ENCODE peak calls at places on chromosome 20, in six cellular contexts. C is epithelial cell of proximal tubule, V is fibroblast of lung, R is left lung, O is AG09309, Z is tibial artery. S is an unnamed sample.

GRCh38 chr20:14996883-14997672 is 659.7 kb upstream of the FLRT3 start:
- DNase-seq in C (no peak), V (no peak), R (no peak), O (no peak), Z (no peak), S (no peak)

GRCh38 chr20:4243071-4243470 is 227.7 kb upstream of the RNF24 start:
- DNase-seq in C (no peak), V (peak), R (no peak), O (no peak), Z (no peak), S (no peak)

GRCh38 chr20:34703573-34704176 is 469 bp upstream of the TP53INP2 start:
- DNase-seq in C (no peak), V (peak), R (peak), O (no peak), Z (no peak), S (no peak)

GRCh38 chr20:9344080-9344920 is 170.1 kb upstream of the LAMP5 start:
- DNase-seq in C (peak), V (peak), R (no peak), O (peak), Z (no peak), S (no peak)

GRCh38 chr20:44648579-44648978 is 2.9 kb downstream of the ADA start:
- DNase-seq in C (no peak), V (no peak), R (no peak), O (no peak), Z (no peak), S (no peak)

GRCh38 chr20:20450461-20451027 is 82.6 kb downstream of the INSM1 start:
- DNase-seq in C (no peak), V (peak), R (no peak), O (no peak), Z (no peak), S (peak)

GRCh38 chr20:45406260-45407066 is 1.6 kb upstream of the DBNDD2 start:
- DNase-seq in C (no peak), V (peak), R (peak), O (no peak), Z (peak), S (no peak)

GRCh38 chr20:61976650-61977332 is 88.9 kb downstream of the TAF4 start:
- DNase-seq in C (no peak), V (no peak), R (no peak), O (no peak), Z (no peak), S (peak)

GRCh38 chr20:10349118-10349517 is 84.9 kb downstream of the MKKS start:
- DNase-seq in C (no peak), V (no peak), R (no peak), O (no peak), Z (no peak), S (no peak)

GRCh38 chr20:44805991-44806729 is 4.2 kb downstream of the RIMS4 start:
- DNase-seq in C (no peak), V (peak), R (peak), O (peak), Z (peak), S (no peak)

GRCh38 chr20:34754611-34755010 is 50.5 kb downstream of the TP53INP2 start:
- DNase-seq in C (no peak), V (no peak), R (no peak), O (no peak), Z (no peak), S (no peak)

GRCh38 chr20:50191566-50192363 is 1.1 kb downstream of the CEBPB start:
- DNase-seq in C (no peak), V (peak), R (no peak), O (no peak), Z (no peak), S (no peak)

GRCh38 chr20:33777831-33778230 is 33.3 kb upstream of the CHMP4B start:
- DNase-seq in C (no peak), V (no peak), R (no peak), O (no peak), Z (no peak), S (no peak)

GRCh38 chr20:44409132-44409600 is 53.7 kb downstream of the HNF4A start:
- DNase-seq in C (no peak), V (peak), R (no peak), O (no peak), Z (no peak), S (peak)

GRCh38 chr20:37622728-37623127 is 71.1 kb upstream of the CTNNBL1 start:
- DNase-seq in C (no peak), V (no peak), R (no peak), O (no peak), Z (no peak), S (no peak)

GRCh38 chr20:52405417-52405816 is 213.8 kb upstream of the ZFP64 start:
- DNase-seq in C (peak), V (no peak), R (no peak), O (no peak), Z (no peak), S (no peak)

GRCh38 chr20:5570442-5570841 is 179.8 kb upstream of the SHLD1 start:
- DNase-seq in C (no peak), V (no peak), R (no peak), O (no peak), Z (no peak), S (no peak)

GRCh38 chr20:33477386-33478234 is 12.3 kb upstream of the CBFA2T2 start:
- DNase-seq in C (no peak), V (no peak), R (no peak), O (no peak), Z (no peak), S (no peak)

GRCh38 chr20:33301192-33301930 is 18.3 kb downstream of the BPIFB1 start:
- DNase-seq in C (no peak), V (peak), R (no peak), O (no peak), Z (no peak), S (no peak)

GRCh38 chr20:33653900-33654596 is 8.1 kb upstream of the C20orf144 start:
- DNase-seq in C (no peak), V (no peak), R (peak), O (no peak), Z (peak), S (no peak)

GRCh38 chr20:49792006-49792405 is 20.6 kb upstream of the SLC9A8 start:
- DNase-seq in C (no peak), V (no peak), R (no peak), O (no peak), Z (no peak), S (no peak)

GRCh38 chr20:21901470-21902275 is 196.2 kb downstream of the PAX1 start:
- DNase-seq in C (no peak), V (no peak), R (no peak), O (no peak), Z (peak), S (no peak)

GRCh38 chr20:34773726-34774125 is 51.7 kb downstream of the NCOA6 start:
- DNase-seq in C (no peak), V (no peak), R (no peak), O (no peak), Z (no peak), S (no peak)

GRCh38 chr20:4585104-4585753 is 136.5 kb upstream of the PRND start:
- DNase-seq in C (peak), V (no peak), R (no peak), O (peak), Z (no peak), S (no peak)

GRCh38 chr20:8255945-8256632 is 124.0 kb downstream of the PLCB1 start:
- DNase-seq in C (no peak), V (peak), R (peak), O (no peak), Z (no peak), S (no peak)

GRCh38 chr20:4067600-4068261 is 52.4 kb upstream of the RNF24 start:
- DNase-seq in C (no peak), V (peak), R (no peak), O (peak), Z (peak), S (no peak)

GRCh38 chr20:61900376-61901293 is 165.0 kb downstream of the TAF4 start:
- DNase-seq in C (no peak), V (no peak), R (no peak), O (no peak), Z (no peak), S (no peak)

GRCh38 chr20:12762725-12763124 is 246.0 kb upstream of the SPTLC3 start:
- DNase-seq in C (no peak), V (no peak), R (no peak), O (no peak), Z (no peak), S (no peak)

GRCh38 chr20:17645010-17645409 is 37.0 kb downstream of the RRBP1 start:
- DNase-seq in C (no peak), V (no peak), R (no peak), O (no peak), Z (no peak), S (no peak)

GRCh38 chr20:17646209-17646717 is 35.8 kb downstream of the RRBP1 start:
- DNase-seq in C (no peak), V (no peak), R (peak), O (no peak), Z (no peak), S (no peak)

GRCh38 chr20:17644451-17644850 is 37.6 kb downstream of the RRBP1 start:
- DNase-seq in C (no peak), V (peak), R (no peak), O (no peak), Z (no peak), S (no peak)

GRCh38 chr20:17646901-17647301 is 35.1 kb downstream of the RRBP1 start:
- DNase-seq in C (no peak), V (no peak), R (peak), O (no peak), Z (no peak), S (no peak)

GRCh38 chr20:17645546-17646208 is 36.4 kb downstream of the RRBP1 start:
- DNase-seq in C (no peak), V (no peak), R (peak), O (no peak), Z (no peak), S (no peak)
- H3K4me3 ChIP-seq in C (no peak), V (no peak), R (no peak), O (no peak), Z (no peak), S (no peak)

DNA sequence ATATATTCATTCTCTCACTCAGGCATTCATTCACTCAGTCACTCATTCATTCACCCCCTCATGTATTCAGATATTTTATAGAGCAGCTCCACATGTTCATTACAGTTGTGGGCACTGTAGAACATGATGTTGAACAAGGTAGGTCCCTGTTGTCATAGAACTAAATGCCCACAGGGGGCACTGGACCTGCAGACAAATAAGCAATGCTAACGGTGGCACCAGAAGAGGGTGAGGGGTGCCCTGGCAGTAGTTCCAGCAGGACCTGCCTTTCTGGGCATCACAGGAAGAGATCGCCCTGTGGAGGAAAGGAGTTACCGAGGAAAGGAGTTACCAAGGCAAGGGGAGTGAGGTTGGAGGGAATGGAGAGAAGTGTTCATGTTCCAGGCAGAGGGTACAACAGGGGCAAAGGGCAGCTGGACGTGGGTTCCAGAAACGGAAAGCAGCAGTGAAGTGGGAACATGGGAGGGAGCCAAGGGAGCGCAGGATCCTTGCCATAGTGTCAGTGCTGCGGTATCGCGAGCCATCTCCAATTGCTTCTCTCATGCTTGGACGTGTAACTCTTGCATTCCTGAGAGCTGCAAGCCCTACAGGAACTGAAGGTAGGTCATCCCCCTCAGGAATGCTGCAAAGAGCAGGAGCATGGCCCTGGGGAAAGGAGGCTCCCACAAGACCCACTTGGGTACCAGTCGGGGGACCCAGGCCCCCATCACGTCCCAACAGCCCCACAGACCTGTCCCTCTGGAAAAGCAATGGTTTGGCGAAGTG is 128.2 kb downstream of the EDN3 start:
- DNase-seq in C (no peak), V (no peak), R (no peak), O (no peak), Z (no peak), S (no peak)
- TF ChIP-seq CTCF in C (no peak), V (no peak), R (no peak), O (peak), Z (no peak), S (no peak)

GRCh38 chr20:26205350-26205749 is 508.7 kb upstream of the ZNF337 start:
- DNase-seq in C (no peak), V (no peak), R (no peak), O (no peak), Z (no peak), S (no peak)

GRCh38 chr20:26214991-26215390 is 518.3 kb upstream of the ZNF337 start:
- DNase-seq in C (no peak), V (no peak), R (no peak), O (no peak), Z (no peak), S (no peak)

GRCh38 chr20:26208296-26209091 is 511.8 kb upstream of the ZNF337 start:
- DNase-seq in C (no peak), V (peak), R (peak), O (no peak), Z (no peak), S (no peak)

GRCh38 chr20:26207237-26207966 is 510.7 kb upstream of the ZNF337 start:
- DNase-seq in C (no peak), V (no peak), R (no peak), O (no peak), Z (no peak), S (no peak)

GRCh38 chr20:26209171-26209941 is 512.7 kb upstream of the ZNF337 start:
- DNase-seq in C (no peak), V (peak), R (peak), O (peak), Z (peak), S (no peak)
- H3K4me3 ChIP-seq in C (no peak), V (no peak), R (peak), O (no peak), Z (no peak), S (peak)

GRCh38 chr20:1325173-1326030 is 3.5 kb downstream of the SDCBP2 start:
- DNase-seq in C (peak), V (peak), R (peak), O (peak), Z (peak), S (peak)
- TF ChIP-seq CTCF in C (peak), V (no peak), R (no peak), O (peak), Z (peak), S (no peak)

DNA sequence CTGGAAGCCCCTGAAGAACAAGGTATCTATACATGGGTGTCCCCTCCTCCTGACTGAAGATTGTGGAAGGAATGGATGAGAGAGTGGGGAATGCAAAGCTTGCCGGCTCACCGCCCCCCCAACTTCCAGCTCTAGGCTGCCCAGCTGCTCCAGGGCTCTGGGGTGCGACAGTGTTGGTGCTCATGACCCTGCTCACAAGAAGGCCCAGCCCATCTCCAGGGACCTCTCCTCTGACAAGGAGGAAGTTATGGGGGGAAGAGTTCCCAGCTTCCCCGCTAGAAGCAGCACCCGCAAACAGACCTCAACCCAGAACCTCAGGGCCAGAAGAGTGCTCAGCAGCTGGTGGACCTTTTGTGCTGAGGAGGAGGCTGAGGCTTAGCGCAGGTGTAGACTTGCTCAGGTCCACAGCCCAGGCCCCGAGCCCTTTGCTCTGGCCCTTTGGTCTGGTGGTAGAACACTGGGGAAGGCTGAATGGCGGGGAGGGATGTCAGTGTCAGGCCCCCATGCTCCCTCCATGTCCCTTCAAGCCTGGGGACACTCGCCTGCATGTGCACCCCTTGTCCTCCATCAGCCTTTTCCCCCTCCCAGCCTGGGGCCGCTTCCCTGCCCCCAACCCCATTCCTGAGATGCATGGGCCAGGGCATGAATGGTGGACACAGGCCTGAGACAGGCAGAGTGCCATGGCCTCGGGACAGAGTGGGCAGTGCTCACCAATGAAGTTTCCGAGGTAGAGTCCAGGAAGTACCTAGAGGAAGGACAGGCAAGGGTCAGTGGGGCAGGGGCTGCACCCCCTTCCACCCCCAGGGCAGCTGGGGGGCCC is 1.3 kb downstream of the DUSP15 start:
- DNase-seq in C (no peak), V (no peak), R (no peak), O (no peak), Z (no peak), S (no peak)
- H3K4me3 ChIP-seq in C (no peak), V (no peak), R (no peak), O (no peak), Z (peak), S (no peak)

DNA sequence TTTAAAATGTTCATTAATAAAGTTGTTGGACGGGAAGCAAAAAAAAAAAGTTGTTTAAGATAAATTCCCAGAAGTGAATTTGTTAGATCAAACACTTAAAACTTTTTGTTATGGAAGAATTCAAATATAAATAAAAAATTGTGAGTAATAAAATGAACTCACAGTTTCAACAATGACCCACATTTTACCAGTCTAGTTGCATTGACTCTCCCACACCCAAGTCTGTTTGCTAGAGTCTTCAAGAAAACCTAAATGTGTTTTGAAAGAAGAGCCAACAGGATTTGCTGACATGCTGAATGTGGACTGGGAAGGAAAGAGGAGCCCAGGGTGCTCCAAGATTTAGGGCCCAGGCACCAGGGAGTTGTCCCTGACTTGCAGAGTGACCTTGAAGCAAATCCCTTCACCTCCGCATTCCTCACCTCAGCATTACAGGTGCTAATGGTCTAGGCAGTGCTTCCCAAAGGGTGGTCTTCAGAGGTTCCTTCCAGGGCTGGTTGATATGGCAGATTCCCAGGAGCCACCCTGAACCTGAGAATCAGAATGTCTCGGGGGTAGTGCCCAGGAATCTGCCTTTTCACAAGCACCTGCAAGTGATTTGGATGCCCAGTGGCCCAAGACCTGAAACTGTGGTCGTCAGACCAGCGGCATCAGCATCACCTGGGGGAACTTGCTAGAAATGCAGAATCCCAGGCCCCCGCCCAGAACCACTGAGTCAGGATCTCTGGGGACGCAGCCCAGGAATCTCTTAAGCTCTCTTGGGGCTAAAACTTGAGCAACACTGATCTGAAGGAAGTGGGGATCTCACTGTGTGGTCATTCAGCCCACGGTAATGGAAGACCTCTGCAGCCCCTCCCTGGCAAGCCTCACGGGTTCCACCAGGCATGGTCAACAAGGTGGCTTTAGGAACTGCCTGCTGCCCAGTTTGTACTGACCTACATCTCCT is 31.1 kb downstream of the POFUT1 start:
- DNase-seq in C (no peak), V (no peak), R (no peak), O (no peak), Z (no peak), S (no peak)
- TF ChIP-seq CTCF in C (no peak), V (no peak), R (no peak), O (no peak), Z (no peak), S (no peak)

GRCh38 chr20:53769041-53769440 is 175.4 kb upstream of the ZNF217 start:
- DNase-seq in C (no peak), V (no peak), R (no peak), O (no peak), Z (no peak), S (no peak)

GRCh38 chr20:53763707-53764415 is 170.2 kb upstream of the ZNF217 start:
- DNase-seq in C (peak), V (peak), R (no peak), O (no peak), Z (no peak), S (peak)

GRCh38 chr20:53767206-53767924 is 173.7 kb upstream of the ZNF217 start:
- DNase-seq in C (no peak), V (no peak), R (no peak), O (no peak), Z (no peak), S (no peak)

GRCh38 chr20:53764416-53764800 is 170.8 kb upstream of the ZNF217 start:
- DNase-seq in C (no peak), V (no peak), R (no peak), O (no peak), Z (no peak), S (no peak)

DNA sequence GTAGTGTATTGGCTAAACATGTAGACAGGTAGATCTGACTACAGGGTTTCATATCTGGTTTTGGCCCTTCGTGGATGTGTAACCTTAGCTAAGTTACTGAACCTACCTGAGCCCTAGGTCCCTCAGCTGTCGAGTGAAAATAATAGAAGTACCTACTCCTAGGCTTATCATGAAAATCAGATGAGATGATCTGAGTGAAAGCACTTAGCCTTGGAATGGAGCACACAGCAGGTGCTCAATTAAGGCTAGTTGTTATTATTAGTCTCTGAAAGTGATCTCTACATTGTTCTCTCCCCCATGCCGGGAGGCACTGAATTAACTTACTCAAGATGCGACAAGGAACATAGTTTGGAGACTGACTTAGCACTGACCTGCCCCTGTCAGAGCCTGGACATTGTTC is 174.7 kb upstream of the ZNF217 start:
- DNase-seq in C (no peak), V (no peak), R (no peak), O (no peak), Z (no peak), S (no peak)
- H3K4me3 ChIP-seq in C (no peak), V (no peak), R (no peak), O (no peak), Z (no peak), S (no peak)

S was measured in astrocyte of the cerebellum.